ENCODE peak calls at places on chromosomes 13 and 19, in six cellular contexts. Q is IMR-90, K is colonic mucosa, U is mesenchymal stem cell, V is adipocyte, N is kidney. T is an unnamed sample.

GRCh38 chr13:103883152-103883551 is 816.9 kb upstream of the SLC10A2 start:
- DNase-seq in Q (peak; percentile 95), K (peak; percentile 33), U (peak; percentile 96), V (peak; percentile 96), N (peak; percentile 88), T (peak; percentile 97)

GRCh38 chr19:3575949-3576673 is 3.4 kb downstream of the HMG20B start:
- DNase-seq in Q (no peak), K (peak; percentile 49), U (no peak), V (no peak), N (peak; percentile 82), T (no peak)

GRCh38 chr19:39053276-39054090 is 21.1 kb upstream of the FBXO27 start:
- DNase-seq in Q (no peak), K (peak; percentile 41), U (no peak), V (no peak), N (no peak), T (no peak)

GRCh38 chr13:95191821-95192220 is 109.4 kb downstream of the ABCC4 start:
- DNase-seq in Q (peak; percentile 74), K (peak; percentile 78), U (peak; percentile 83), V (peak; percentile 88), N (peak; percentile 90), T (peak; percentile 73)

GRCh38 chr19:28541602-28542393 is 671.2 kb downstream of the UQCRFS1 start:
- DNase-seq in Q (no peak), K (no peak), U (no peak), V (no peak), N (no peak), T (no peak)

GRCh38 chr13:50033696-50034095 is 18.5 kb downstream of the KCNRG start:
- DNase-seq in Q (peak; percentile 61), K (no peak), U (peak; percentile 52), V (peak; percentile 62), N (no peak), T (no peak)

GRCh38 chr19:38152461-38153379 is 71.3 kb downstream of the DPF1 start:
- DNase-seq in Q (peak; percentile 51), K (no peak), U (no peak), V (no peak), N (no peak), T (peak; percentile 63)

GRCh38 chr13:34817246-34817645 is 124.8 kb upstream of the NBEA start:
- DNase-seq in Q (no peak), K (no peak), U (no peak), V (peak; percentile 54), N (no peak), T (no peak)

GRCh38 chr13:99288069-99288468 is 19.1 kb downstream of the GPR183 start:
- DNase-seq in Q (no peak), K (no peak), U (no peak), V (no peak), N (no peak), T (no peak)

GRCh38 chr13:50124536-50125305 is 109.5 kb downstream of the KCNRG start:
- DNase-seq in Q (peak; percentile 56), K (peak; percentile 95), U (peak; percentile 84), V (peak; percentile 98), N (no peak), T (peak; percentile 25)

DNA sequence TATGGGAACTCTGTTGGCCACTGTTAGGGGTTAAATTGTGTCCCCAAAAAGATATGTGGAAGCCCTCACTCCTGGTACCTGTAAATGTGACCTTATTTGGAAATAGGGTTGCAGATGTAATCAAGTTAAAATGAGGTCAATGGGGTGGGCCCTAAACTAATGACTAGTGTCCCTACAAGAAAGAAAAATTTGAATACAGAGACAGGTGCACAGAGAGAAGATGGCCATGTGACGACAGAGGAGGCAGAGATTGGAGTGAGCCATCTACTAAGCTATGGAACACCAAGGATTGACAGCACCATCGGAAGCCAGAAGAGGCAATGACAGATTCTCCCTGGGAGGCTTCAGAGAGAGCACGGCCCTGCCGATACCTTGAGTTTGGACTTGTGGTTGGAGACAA is 16.5 kb downstream of the POU2F2 start:
- DNase-seq in Q (no peak), K (no peak), U (no peak), V (no peak), N (no peak), T (no peak)
- H3K9ac ChIP-seq in Q (no peak overlapping the region), K (no peak overlapping the region), U (no peak overlapping the region), V (no peak overlapping the region), N (no peak overlapping the region), T (no peak overlapping the region)

DNA sequence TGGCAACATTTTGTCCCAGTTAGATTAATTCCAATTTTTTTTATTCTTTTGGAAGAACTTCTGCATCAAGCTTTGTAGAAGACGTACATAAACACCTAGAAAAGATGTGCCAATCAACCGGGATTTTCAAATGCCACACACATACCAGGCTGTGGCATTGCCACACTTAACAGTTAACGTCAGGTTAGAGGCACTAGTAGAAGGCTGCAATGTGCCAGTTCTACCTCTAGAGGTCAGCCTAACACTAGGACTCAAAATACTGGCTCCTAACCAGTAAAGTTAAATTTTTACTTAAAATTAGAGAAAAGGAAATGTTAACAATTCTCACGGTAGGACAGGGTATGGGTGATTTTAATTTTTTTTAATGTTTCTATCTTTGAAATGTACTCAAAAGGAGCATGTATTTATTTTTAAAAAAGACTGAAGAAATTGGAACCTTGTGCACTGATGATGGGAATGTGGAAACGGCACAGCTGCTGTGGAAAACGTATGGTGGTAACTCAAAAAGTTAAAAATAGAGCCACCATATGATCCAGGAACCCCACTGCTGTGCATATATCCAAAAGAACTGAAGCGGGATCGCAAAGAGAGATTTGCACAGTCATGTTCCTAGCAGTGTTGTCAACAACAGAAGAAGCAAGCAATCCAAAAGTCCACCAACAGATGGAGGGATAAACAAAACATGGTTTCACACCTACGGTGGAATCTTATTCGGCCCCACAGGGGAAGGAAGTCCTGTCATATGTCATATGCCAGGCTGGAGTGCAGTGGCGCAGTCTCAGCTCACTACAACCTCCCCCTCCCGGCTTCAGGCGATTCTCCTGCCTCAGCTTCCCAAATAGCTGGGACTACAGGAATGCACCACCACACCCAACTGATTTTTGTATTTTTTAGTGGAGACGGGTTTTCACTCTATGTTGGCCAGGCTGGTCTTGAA is 30.3 kb downstream of the CRYL1 start:
- DNase-seq in Q (peak; percentile 72), K (peak; percentile 74), U (peak; percentile 70), V (peak; percentile 87), N (no peak), T (peak; percentile 90)
- H3K9ac ChIP-seq in Q (no peak overlapping the region), K (no peak overlapping the region), U (peak overlapping the region; percentile 84), V (peak overlapping the region; percentile 64), N (no peak overlapping the region), T (no peak overlapping the region)

DNA sequence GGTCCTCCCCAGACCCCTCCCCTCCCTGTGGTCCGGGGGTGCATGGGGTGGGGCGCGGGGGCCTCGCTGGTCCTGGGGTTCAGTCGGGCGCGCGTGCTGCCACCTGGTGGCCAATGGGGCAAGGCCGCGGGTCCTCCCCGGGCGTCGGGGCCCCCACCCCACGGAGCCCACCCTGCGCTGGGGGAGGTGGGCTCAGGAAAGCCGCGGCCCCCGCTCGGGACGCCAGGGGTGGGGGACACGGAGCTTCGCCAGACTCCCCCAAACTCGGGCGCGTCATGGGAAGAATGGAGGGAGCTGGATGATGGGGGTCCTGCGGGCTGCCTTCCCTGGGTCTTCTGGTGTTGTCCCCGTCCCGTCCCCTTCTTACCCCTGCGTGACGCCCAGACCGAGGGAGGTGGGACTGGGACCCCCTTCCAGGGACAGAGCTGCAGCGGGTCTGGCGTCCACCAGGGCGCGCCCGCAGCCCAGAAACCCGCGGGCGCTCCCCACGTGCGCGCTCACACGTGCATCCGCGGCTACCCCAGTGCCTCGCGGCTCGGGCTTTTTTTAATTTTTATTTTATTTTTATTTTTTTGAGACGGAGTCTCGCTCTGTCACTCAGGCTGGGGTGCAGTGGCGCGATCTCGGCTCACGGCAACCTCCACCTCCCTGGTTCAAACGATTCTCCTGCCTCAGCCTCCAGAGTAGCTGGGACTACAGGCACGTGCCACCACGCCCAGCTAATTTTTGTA is 19.8 kb upstream of the TCF3 start:
- DNase-seq in Q (peak; percentile 30), K (peak; percentile 41), U (peak; percentile 29), V (peak; percentile 79), N (peak; percentile 80), T (peak; percentile 47)
- H3K9ac ChIP-seq in Q (no peak overlapping the region), K (peak overlapping the region; percentile 35), U (no peak overlapping the region), V (no peak overlapping the region), N (no peak overlapping the region), T (no peak overlapping the region)

GRCh38 chr19:21585491-21585890 is 80.1 kb downstream of the ZNF429 start:
- DNase-seq in Q (no peak), K (no peak), U (no peak), V (no peak), N (no peak), T (no peak)

GRCh38 chr19:21588202-21588601 is 82.8 kb downstream of the ZNF429 start:
- DNase-seq in Q (no peak), K (no peak), U (no peak), V (no peak), N (no peak), T (no peak)

GRCh38 chr19:21587117-21587461 is 81.7 kb downstream of the ZNF429 start:
- DNase-seq in Q (no peak), K (no peak), U (no peak), V (no peak), N (no peak), T (no peak)

GRCh38 chr19:21587549-21587948 is 82.1 kb downstream of the ZNF429 start:
- DNase-seq in Q (no peak), K (no peak), U (no peak), V (no peak), N (no peak), T (no peak)

GRCh38 chr19:21586341-21587116 is 81.1 kb downstream of the ZNF429 start:
- DNase-seq in Q (no peak), K (no peak), U (no peak), V (no peak), N (peak; percentile 82), T (no peak)
- H3K9ac ChIP-seq in Q (no peak overlapping the region), K (peak overlapping the region; percentile 12), U (no peak overlapping the region), V (no peak overlapping the region), N (peak overlapping the region; percentile 55), T (no peak overlapping the region)

T was measured in PC-3.